ENCODE peak calls at places on chromosomes 11 and 22, in eight cellular contexts. One of them, this sample, is unnamed.

GRCh38 chr11:80726236-80726635 is 1285.4 kb upstream of the TENM4 start:
- DNase-seq in NCI-H446: no peak
- DNase-seq in nephron progenitor cell: no peak
- DNase-seq in K562: no peak
- DNase-seq in neural progenitor cell: no peak
- DNase-seq in sciatic nerve: no peak
- DNase-seq in GM03348: no peak
- DNase-seq in GM12892: no peak
- DNase-seq in this sample: no peak

GRCh38 chr22:49548356-49549202 is 279.1 kb downstream of the BRD1 start:
- DNase-seq in NCI-H446: no peak
- DNase-seq in GM03348: no peak
- DNase-seq in nephron progenitor cell: no peak
- DNase-seq in K562: no peak
- DNase-seq in GM12892: no peak
- DNase-seq in neural progenitor cell: peak
- DNase-seq in sciatic nerve: no peak
- DNase-seq in this sample: peak

GRCh38 chr22:22576244-22576988 is 17.4 kb upstream of the PRAME start:
- DNase-seq in nephron progenitor cell: peak
- DNase-seq in GM03348: peak
- DNase-seq in neural progenitor cell: peak
- DNase-seq in NCI-H446: peak
- DNase-seq in K562: peak
- DNase-seq in GM12892: no peak
- DNase-seq in sciatic nerve: no peak
- DNase-seq in this sample: peak

GRCh38 chr22:49349841-49350381 is 477.8 kb downstream of the BRD1 start:
- DNase-seq in K562: no peak
- DNase-seq in nephron progenitor cell: no peak
- DNase-seq in sciatic nerve: peak
- DNase-seq in GM03348: no peak
- DNase-seq in NCI-H446: no peak
- DNase-seq in neural progenitor cell: no peak
- DNase-seq in GM12892: no peak
- DNase-seq in this sample: no peak

GRCh38 chr11:104609297-104609696 is 289.0 kb downstream of the CASP12 start:
- DNase-seq in K562: no peak
- DNase-seq in GM03348: peak
- DNase-seq in NCI-H446: peak
- DNase-seq in nephron progenitor cell: peak
- DNase-seq in sciatic nerve: no peak
- DNase-seq in neural progenitor cell: peak
- DNase-seq in GM12892: no peak
- DNase-seq in this sample: peak

GRCh38 chr11:67204837-67205236 is 61.4 kb upstream of the GRK2 start:
- DNase-seq in K562: no peak
- DNase-seq in GM12892: no peak
- DNase-seq in nephron progenitor cell: no peak
- DNase-seq in NCI-H446: no peak
- DNase-seq in neural progenitor cell: no peak
- DNase-seq in sciatic nerve: no peak
- DNase-seq in GM03348: no peak
- DNase-seq in this sample: no peak

GRCh38 chr11:68269414-68270081 is 2.2 kb downstream of the C11orf24 start:
- DNase-seq in nephron progenitor cell: no peak
- DNase-seq in K562: no peak
- DNase-seq in GM12892: no peak
- DNase-seq in sciatic nerve: no peak
- DNase-seq in NCI-H446: no peak
- DNase-seq in GM03348: peak
- DNase-seq in neural progenitor cell: no peak
- DNase-seq in this sample: peak

GRCh38 chr22:43835166-43835565 is 23.1 kb upstream of the EFCAB6 start:
- DNase-seq in sciatic nerve: no peak
- DNase-seq in K562: no peak
- DNase-seq in GM12892: no peak
- DNase-seq in GM03348: no peak
- DNase-seq in NCI-H446: no peak
- DNase-seq in neural progenitor cell: no peak
- DNase-seq in nephron progenitor cell: no peak
- DNase-seq in this sample: no peak

GRCh38 chr11:70080763-70081162 is 2.6 kb downstream of the ANO1 start:
- DNase-seq in sciatic nerve: no peak
- DNase-seq in nephron progenitor cell: no peak
- DNase-seq in GM12892: no peak
- DNase-seq in GM03348: no peak
- DNase-seq in K562: no peak
- DNase-seq in NCI-H446: no peak
- DNase-seq in neural progenitor cell: no peak
- DNase-seq in this sample: no peak

GRCh38 chr11:76782526-76783293 is 446 bp upstream of the TSKU start:
- DNase-seq in NCI-H446: peak
- DNase-seq in GM03348: peak
- DNase-seq in nephron progenitor cell: peak
- DNase-seq in K562: peak
- DNase-seq in neural progenitor cell: peak
- DNase-seq in sciatic nerve: peak
- DNase-seq in GM12892: peak
- DNase-seq in this sample: peak

GRCh38 chr22:30643055-30643875 is 7.7 kb downstream of the SLC35E4 start:
- DNase-seq in NCI-H446: no peak
- DNase-seq in neural progenitor cell: no peak
- DNase-seq in K562: no peak
- DNase-seq in GM03348: no peak
- DNase-seq in nephron progenitor cell: no peak
- DNase-seq in GM12892: no peak
- DNase-seq in sciatic nerve: no peak
- DNase-seq in this sample: no peak

GRCh38 chr11:78652866-78653265 is 78.2 kb upstream of the NARS2 start:
- DNase-seq in GM12892: no peak
- DNase-seq in nephron progenitor cell: no peak
- DNase-seq in GM03348: no peak
- DNase-seq in neural progenitor cell: no peak
- DNase-seq in NCI-H446: no peak
- DNase-seq in K562: no peak
- DNase-seq in sciatic nerve: no peak
- DNase-seq in this sample: peak

GRCh38 chr11:118625036-118625690 is 17.7 kb downstream of the PHLDB1 start:
- DNase-seq in GM03348: no peak
- DNase-seq in nephron progenitor cell: no peak
- DNase-seq in K562: no peak
- DNase-seq in neural progenitor cell: no peak
- DNase-seq in GM12892: no peak
- DNase-seq in sciatic nerve: no peak
- DNase-seq in NCI-H446: peak
- DNase-seq in this sample: no peak

GRCh38 chr11:57597971-57598830 is 716 bp downstream of the SERPING1 start:
- DNase-seq in K562: peak
- DNase-seq in nephron progenitor cell: peak
- DNase-seq in GM03348: peak
- DNase-seq in neural progenitor cell: peak
- DNase-seq in NCI-H446: no peak
- DNase-seq in sciatic nerve: peak
- DNase-seq in GM12892: no peak
- DNase-seq in this sample: peak

GRCh38 chr11:16911658-16912057 is 102.6 kb downstream of the PLEKHA7 start:
- DNase-seq in GM03348: no peak
- DNase-seq in nephron progenitor cell: no peak
- DNase-seq in GM12892: no peak
- DNase-seq in sciatic nerve: no peak
- DNase-seq in neural progenitor cell: no peak
- DNase-seq in NCI-H446: no peak
- DNase-seq in K562: no peak
- DNase-seq in this sample: no peak